ENCODE peak calls at places on chromosomes 16 and 17, in eight cellular contexts. H is K562, K is A549, X is IMR-90, Y is HCT116, N is H1, R is HepG2, S is GM12878. U is an unnamed sample.
A peak's percentile ranks its signal among the peaks of the same experiment; 100 is the strongest.

GRCh38 chr17:76437467-76438402 is 15.2 kb downstream of the UBE2O start:
- DNase-seq in H (no peak), K (no peak), X (no peak), Y (no peak), N (no peak), R (peak; percentile 40), S (no peak), U (no peak)

GRCh38 chr17:72572604-72573491 is 452.0 kb downstream of the SOX9 start:
- DNase-seq in H (no peak), K (no peak), X (peak; percentile 70), Y (no peak), N (no peak), R (no peak), S (no peak), U (no peak)

GRCh38 chr16:83802135-83802534 is 5.6 kb upstream of the HSBP1 start:
- DNase-seq in H (no peak), K (no peak), X (peak; percentile 81), Y (no peak), N (no peak), R (no peak), S (no peak), U (peak; percentile 75)

GRCh38 chr16:25012525-25012991 is 2.6 kb downstream of the ARHGAP17 start:
- DNase-seq in H (no peak), K (no peak), X (peak; percentile 76), Y (no peak), N (no peak), R (no peak), S (no peak), U (peak; percentile 57)

GRCh38 chr16:47228241-47228640 is 84.5 kb upstream of the NETO2 start:
- DNase-seq in H (no peak), K (no peak), X (no peak), Y (no peak), N (no peak), R (no peak), S (no peak), U (no peak)

GRCh38 chr17:63804328-63804727 is 22.9 kb upstream of the PSMC5 start:
- DNase-seq in H (no peak), K (no peak), X (no peak), Y (no peak), N (no peak), R (no peak), S (no peak), U (no peak)

GRCh38 chr16:20023190-20023589 is 50.5 kb downstream of the GPR139 start:
- DNase-seq in H (peak; percentile 13), K (no peak), X (peak; percentile 17), Y (no peak), N (no peak), R (peak; percentile 32), S (no peak), U (peak; percentile 6)

GRCh38 chr16:57386381-57386951 is 14.2 kb downstream of the CX3CL1 start:
- DNase-seq in H (no peak), K (no peak), X (peak; percentile 38), Y (no peak), N (no peak), R (no peak), S (no peak), U (no peak)

GRCh38 chr16:72302352-72302751 is 130.4 kb upstream of the PMFBP1 start:
- DNase-seq in H (no peak), K (no peak), X (no peak), Y (no peak), N (no peak), R (no peak), S (no peak), U (no peak)

GRCh38 chr17:76527430-76528111 is 9.9 kb downstream of the CYGB start:
- DNase-seq in H (peak; percentile 33), K (no peak), X (peak; percentile 80), Y (no peak), N (no peak), R (peak; percentile 80), S (no peak), U (peak; percentile 66)

GRCh38 chr17:76994237-76994637 is 126.0 kb downstream of the MGAT5B start:
- DNase-seq in H (no peak), K (no peak), X (no peak), Y (no peak), N (no peak), R (no peak), S (no peak), U (no peak)

GRCh38 chr16:22623351-22623781 is 112.7 kb downstream of the NPIPB5 start:
- DNase-seq in H (no peak), K (no peak), X (no peak), Y (no peak), N (no peak), R (no peak), S (no peak), U (no peak)

GRCh38 chr16:29836623-29837022 is 16.4 kb downstream of the MVP start:
- DNase-seq in H (no peak), K (no peak), X (no peak), Y (no peak), N (no peak), R (no peak), S (no peak), U (no peak)

GRCh38 chr16:22188595-22189442 is 17.3 kb upstream of the EEF2K start:
- DNase-seq in H (peak; percentile 51), K (peak; percentile 75), X (peak; percentile 95), Y (peak; percentile 70), N (no peak), R (peak; percentile 85), S (peak; percentile 55), U (peak; percentile 89)

GRCh38 chr17:51346218-51346982 is 86.1 kb downstream of the UTP18 start:
- DNase-seq in H (no peak), K (no peak), X (no peak), Y (no peak), N (no peak), R (peak; percentile 57), S (no peak), U (no peak)

GRCh38 chr17:28570716-28571254 is 539 bp downstream of the PIGS start:
- DNase-seq in H (peak; percentile 66), K (peak; percentile 64), X (no peak), Y (no peak), N (no peak), R (peak; percentile 47), S (no peak), U (peak; percentile 37)

GRCh38 chr16:64089697-64090096 is 1032.2 kb downstream of the CDH11 start:
- DNase-seq in H (no peak), K (no peak), X (peak; percentile 11), Y (no peak), N (no peak), R (peak; percentile 50), S (no peak), U (peak; percentile 55)

GRCh38 chr16:6335072-6335471 is 997.6 kb upstream of the RBFOX1 start:
- DNase-seq in H (peak; percentile 51), K (peak; percentile 4), X (no peak), Y (no peak), N (no peak), R (no peak), S (no peak), U (no peak)

GRCh38 chr16:19886061-19886792 is 1.6 kb upstream of the GPRC5B start:
- DNase-seq in H (peak; percentile 56), K (peak; percentile 43), X (peak; percentile 75), Y (peak; percentile 72), N (peak; percentile 68), R (peak; percentile 76), S (peak; percentile 37), U (peak; percentile 84)

GRCh38 chr17:42313773-42314566 is 25.7 kb downstream of the STAT5A start:
- DNase-seq in H (peak; percentile 34), K (no peak), X (no peak), Y (no peak), N (no peak), R (no peak), S (no peak), U (no peak)

GRCh38 chr17:42312285-42313130 is 24.2 kb downstream of the STAT5A start:
- DNase-seq in H (peak; percentile 89), K (peak; percentile 86), X (peak; percentile 81), Y (no peak), N (no peak), R (peak; percentile 80), S (no peak), U (peak; percentile 85)

GRCh38 chr17:42312035-42312284 is 23.7 kb downstream of the STAT5A start:
- DNase-seq in H (no peak), K (no peak), X (no peak), Y (no peak), N (no peak), R (no peak), S (no peak), U (no peak)

GRCh38 chr17:42311240-42312034 is 23.1 kb downstream of the STAT5A start:
- DNase-seq in H (peak; percentile 61), K (no peak), X (peak; percentile 94), Y (no peak), N (no peak), R (peak; percentile 91), S (no peak), U (no peak)

GRCh38 chr17:42313389-42313772 is 25.1 kb downstream of the STAT5A start:
- DNase-seq in H (no peak), K (no peak), X (no peak), Y (no peak), N (no peak), R (no peak), S (no peak), U (no peak)
- TF ChIP-seq POLR2A in H (no peak), K (no peak), X (no peak), Y (no peak), N (no peak), R (no peak), S (no peak), U (no peak)

GRCh38 chr16:55667753-55668152 is 12.0 kb downstream of the SLC6A2 start:
- DNase-seq in H (no peak), K (no peak), X (no peak), Y (no peak), N (no peak), R (no peak), S (no peak), U (no peak)

GRCh38 chr16:55666012-55666411 is 10.2 kb downstream of the SLC6A2 start:
- DNase-seq in H (no peak), K (no peak), X (no peak), Y (no peak), N (no peak), R (no peak), S (no peak), U (no peak)

GRCh38 chr16:55671206-55671973 is 15.6 kb downstream of the SLC6A2 start:
- DNase-seq in H (no peak), K (no peak), X (no peak), Y (no peak), N (no peak), R (no peak), S (no peak), U (no peak)

GRCh38 chr16:55665511-55665910 is 9.7 kb downstream of the SLC6A2 start:
- DNase-seq in H (no peak), K (no peak), X (no peak), Y (no peak), N (no peak), R (no peak), S (no peak), U (no peak)

GRCh38 chr16:55668337-55669281 is 12.8 kb downstream of the SLC6A2 start:
- DNase-seq in H (no peak), K (no peak), X (peak; percentile 5), Y (no peak), N (peak; percentile 5), R (peak; percentile 33), S (no peak), U (peak; percentile 74)
- H3K4me2 ChIP-seq in H (no peak overlapping the region), K (peak overlapping the region; percentile 23), X (no peak overlapping the region), Y (no peak overlapping the region), N (peak overlapping the region; percentile 13), R (peak overlapping the region; percentile 4), S (no peak overlapping the region), U (no peak overlapping the region)

GRCh38 chr16:35908152-35908551 is 2448.7 kb downstream of the TP53TG3F start:
- DNase-seq in H (no peak), K (no peak), X (no peak), Y (no peak), N (no peak), R (no peak), S (no peak), U (no peak)
- H3K9me3 ChIP-seq in H (no peaks in the 10 kb centered on the region), K (peaks cover 6% of the 10 kb centered on the region), X (peaks cover 25% of the 10 kb centered on the region), Y (no peaks in the 10 kb centered on the region), N (peaks cover 73% of the 10 kb centered on the region), R (peaks cover 100% of the 10 kb centered on the region), S (no peaks in the 10 kb centered on the region), U (peaks cover 3% of the 10 kb centered on the region)

GRCh38 chr17:6551909-6552768 is 4.2 kb downstream of the PITPNM3 start:
- DNase-seq in H (no peak), K (no peak), X (no peak), Y (no peak), N (no peak), R (no peak), S (no peak), U (no peak)
- TF ChIP-seq POLR2A in H (no peak), K (no peak), X (no peak), Y (no peak), N (no peak), R (no peak), S (no peak), U (no peak)